ENCODE peak calls at places on chromosomes 2 and 18, in ten cellular contexts. One of them, this sample, is unnamed.

GRCh38 chr2:109402180-109402579 is 211.6 kb downstream of the SEPTIN10 start:
- DNase-seq in suprapubic skin: no peak
- DNase-seq in cardiac muscle cell: no peak
- DNase-seq in sigmoid colon: no peak
- DNase-seq in GM23338: no peak
- DNase-seq in A549: no peak
- DNase-seq in OCI-LY7: no peak
- DNase-seq in dorsolateral prefrontal cortex: no peak
- DNase-seq in IMR-90: no peak
- DNase-seq in breast epithelium: no peak
- DNase-seq in this sample: no peak

GRCh38 chr18:9403795-9404564 is 69.4 kb downstream of the TWSG1 start:
- DNase-seq in IMR-90: peak
- DNase-seq in suprapubic skin: no peak
- DNase-seq in cardiac muscle cell: peak
- DNase-seq in sigmoid colon: no peak
- DNase-seq in A549: no peak
- DNase-seq in GM23338: peak
- DNase-seq in OCI-LY7: no peak
- DNase-seq in breast epithelium: no peak
- DNase-seq in dorsolateral prefrontal cortex: no peak
- DNase-seq in this sample: no peak

GRCh38 chr2:40859617-40860016 is 407.7 kb upstream of the SLC8A1 start:
- DNase-seq in suprapubic skin: no peak
- DNase-seq in IMR-90: no peak
- DNase-seq in A549: no peak
- DNase-seq in cardiac muscle cell: no peak
- DNase-seq in breast epithelium: no peak
- DNase-seq in sigmoid colon: no peak
- DNase-seq in dorsolateral prefrontal cortex: no peak
- DNase-seq in GM23338: peak
- DNase-seq in OCI-LY7: no peak
- DNase-seq in this sample: no peak

GRCh38 chr2:39683022-39683699 is 17.4 kb downstream of the TMEM178A start:
- DNase-seq in suprapubic skin: no peak
- DNase-seq in cardiac muscle cell: no peak
- DNase-seq in dorsolateral prefrontal cortex: no peak
- DNase-seq in breast epithelium: no peak
- DNase-seq in GM23338: no peak
- DNase-seq in sigmoid colon: no peak
- DNase-seq in IMR-90: no peak
- DNase-seq in A549: no peak
- DNase-seq in OCI-LY7: no peak
- DNase-seq in this sample: no peak

GRCh38 chr18:35463050-35463449 is 34.7 kb downstream of the INO80C start:
- DNase-seq in GM23338: no peak
- DNase-seq in IMR-90: no peak
- DNase-seq in suprapubic skin: no peak
- DNase-seq in breast epithelium: no peak
- DNase-seq in dorsolateral prefrontal cortex: no peak
- DNase-seq in A549: no peak
- DNase-seq in OCI-LY7: no peak
- DNase-seq in sigmoid colon: no peak
- DNase-seq in cardiac muscle cell: no peak
- DNase-seq in this sample: no peak

GRCh38 chr2:141341444-141341843 is 789.4 kb downstream of the LRP1B start:
- DNase-seq in dorsolateral prefrontal cortex: no peak
- DNase-seq in suprapubic skin: no peak
- DNase-seq in A549: peak
- DNase-seq in GM23338: no peak
- DNase-seq in IMR-90: peak
- DNase-seq in OCI-LY7: no peak
- DNase-seq in cardiac muscle cell: no peak
- DNase-seq in breast epithelium: no peak
- DNase-seq in sigmoid colon: no peak
- DNase-seq in this sample: no peak

GRCh38 chr2:70558195-70558808 is 4.7 kb upstream of the TGFA start:
- DNase-seq in OCI-LY7: no peak
- DNase-seq in IMR-90: no peak
- DNase-seq in cardiac muscle cell: no peak
- DNase-seq in dorsolateral prefrontal cortex: no peak
- DNase-seq in suprapubic skin: no peak
- DNase-seq in A549: peak
- DNase-seq in sigmoid colon: no peak
- DNase-seq in breast epithelium: no peak
- DNase-seq in GM23338: no peak
- DNase-seq in this sample: no peak

GRCh38 chr2:141437521-141437920 is 693.3 kb downstream of the LRP1B start:
- DNase-seq in breast epithelium: no peak
- DNase-seq in dorsolateral prefrontal cortex: no peak
- DNase-seq in A549: no peak
- DNase-seq in cardiac muscle cell: no peak
- DNase-seq in OCI-LY7: no peak
- DNase-seq in IMR-90: no peak
- DNase-seq in GM23338: no peak
- DNase-seq in suprapubic skin: no peak
- DNase-seq in sigmoid colon: no peak
- DNase-seq in this sample: no peak

GRCh38 chr2:44550571-44550970 is 188.8 kb downstream of the CAMKMT start:
- DNase-seq in OCI-LY7: no peak
- DNase-seq in A549: no peak
- DNase-seq in sigmoid colon: no peak
- DNase-seq in GM23338: no peak
- DNase-seq in suprapubic skin: no peak
- DNase-seq in cardiac muscle cell: no peak
- DNase-seq in IMR-90: no peak
- DNase-seq in dorsolateral prefrontal cortex: no peak
- DNase-seq in breast epithelium: no peak
- DNase-seq in this sample: no peak

GRCh38 chr2:157559461-157559860 is 69.2 kb downstream of the ACVR1C start:
- DNase-seq in IMR-90: no peak
- DNase-seq in OCI-LY7: no peak
- DNase-seq in suprapubic skin: no peak
- DNase-seq in breast epithelium: no peak
- DNase-seq in GM23338: peak
- DNase-seq in sigmoid colon: no peak
- DNase-seq in cardiac muscle cell: no peak
- DNase-seq in A549: no peak
- DNase-seq in dorsolateral prefrontal cortex: no peak
- DNase-seq in this sample: no peak

GRCh38 chr2:157557770-157558169 is 70.9 kb downstream of the ACVR1C start:
- DNase-seq in dorsolateral prefrontal cortex: no peak
- DNase-seq in breast epithelium: no peak
- DNase-seq in OCI-LY7: no peak
- DNase-seq in cardiac muscle cell: no peak
- DNase-seq in sigmoid colon: no peak
- DNase-seq in suprapubic skin: no peak
- DNase-seq in IMR-90: no peak
- DNase-seq in A549: no peak
- DNase-seq in GM23338: no peak
- DNase-seq in this sample: no peak

GRCh38 chr2:157559890-157560289 is 68.8 kb downstream of the ACVR1C start:
- DNase-seq in OCI-LY7: no peak
- DNase-seq in GM23338: no peak
- DNase-seq in suprapubic skin: no peak
- DNase-seq in sigmoid colon: no peak
- DNase-seq in cardiac muscle cell: no peak
- DNase-seq in A549: no peak
- DNase-seq in IMR-90: no peak
- DNase-seq in dorsolateral prefrontal cortex: no peak
- DNase-seq in breast epithelium: no peak
- DNase-seq in this sample: no peak

DNA sequence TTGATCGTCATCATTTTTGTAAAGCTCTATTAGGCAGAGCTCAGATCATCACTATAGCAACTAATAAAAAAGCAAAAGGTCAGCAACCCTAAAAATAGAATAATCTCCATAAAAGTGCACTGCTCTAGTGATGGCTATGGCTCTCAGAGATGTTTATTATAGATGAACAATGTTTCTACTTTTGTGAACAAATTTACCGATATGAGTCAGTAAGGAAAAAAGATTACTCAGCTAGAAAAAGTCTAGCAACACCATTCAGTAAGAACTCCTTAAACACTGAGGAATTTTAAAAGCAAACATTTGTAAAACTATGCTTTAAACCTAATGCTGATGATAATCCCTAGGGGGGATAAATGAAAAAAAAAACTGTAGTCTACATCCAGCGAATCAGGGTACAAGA is 69.6 kb downstream of the ACVR1C start:
- DNase-seq in cardiac muscle cell: no peak
- DNase-seq in IMR-90: peak
- DNase-seq in suprapubic skin: no peak
- DNase-seq in sigmoid colon: no peak
- DNase-seq in GM23338: no peak
- DNase-seq in breast epithelium: no peak
- DNase-seq in A549: no peak
- DNase-seq in OCI-LY7: no peak
- DNase-seq in dorsolateral prefrontal cortex: no peak
- DNase-seq in this sample: no peak
- H3K27ac ChIP-seq in cardiac muscle cell: no peak
- H3K27ac ChIP-seq in IMR-90: no peak
- H3K27ac ChIP-seq in suprapubic skin: no peak
- H3K27ac ChIP-seq in sigmoid colon: no peak
- H3K27ac ChIP-seq in GM23338: no peak
- H3K27ac ChIP-seq in breast epithelium: no peak
- H3K27ac ChIP-seq in A549: no peak
- H3K27ac ChIP-seq in OCI-LY7: no peak
- H3K27ac ChIP-seq in dorsolateral prefrontal cortex: no peak
- H3K27ac ChIP-seq in this sample: no peak

DNA sequence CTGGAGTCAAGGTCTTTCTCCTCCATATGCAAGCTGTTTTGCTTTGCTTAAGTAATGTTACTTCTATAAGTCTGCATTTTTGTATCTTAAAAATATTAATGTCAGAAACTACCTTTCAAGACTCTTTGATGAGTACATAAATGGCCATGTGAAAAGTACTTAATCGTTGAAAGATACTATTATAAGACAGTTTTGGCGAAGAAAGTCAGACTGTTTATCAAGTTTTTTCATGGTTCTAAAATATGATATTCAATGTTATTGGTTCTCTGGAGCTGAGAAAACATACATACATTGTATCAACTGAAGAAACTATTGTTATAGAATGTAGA is 25.1 kb downstream of the FBXO48 start:
- DNase-seq in GM23338: no peak
- DNase-seq in OCI-LY7: no peak
- DNase-seq in sigmoid colon: no peak
- DNase-seq in breast epithelium: no peak
- DNase-seq in suprapubic skin: no peak
- DNase-seq in IMR-90: no peak
- DNase-seq in A549: no peak
- DNase-seq in cardiac muscle cell: no peak
- DNase-seq in dorsolateral prefrontal cortex: no peak
- DNase-seq in this sample: no peak
- TF ChIP-seq CTCF in GM23338: no peak
- TF ChIP-seq CTCF in OCI-LY7: peak
- TF ChIP-seq CTCF in sigmoid colon: no peak
- TF ChIP-seq CTCF in breast epithelium: no peak
- TF ChIP-seq CTCF in suprapubic skin: no peak
- TF ChIP-seq CTCF in IMR-90: no peak
- TF ChIP-seq CTCF in A549: no peak
- TF ChIP-seq CTCF in cardiac muscle cell: no peak
- TF ChIP-seq CTCF in dorsolateral prefrontal cortex: no peak
- TF ChIP-seq CTCF in this sample: no peak

DNA sequence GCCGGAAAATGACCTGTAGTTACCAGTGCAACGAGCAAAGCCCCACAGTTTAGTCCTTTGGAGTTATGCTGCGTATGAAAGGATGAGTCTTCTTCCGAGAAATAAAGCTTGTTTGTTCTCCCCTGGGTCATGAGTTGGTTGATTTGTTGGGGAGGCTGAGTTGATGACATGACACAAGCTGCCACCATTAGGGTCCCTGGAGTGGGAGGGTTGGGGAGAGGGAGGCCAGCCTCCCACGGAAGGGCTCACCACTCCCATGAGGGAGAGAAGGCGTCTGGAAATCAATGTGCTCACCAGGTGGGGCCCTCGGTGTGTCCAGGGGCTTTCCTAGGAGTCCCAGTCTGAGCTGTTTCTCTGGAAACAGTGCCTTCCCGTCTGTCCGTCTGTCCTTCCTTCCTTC is 7.4 kb upstream of the DGKD start:
- DNase-seq in GM23338: no peak
- DNase-seq in breast epithelium: no peak
- DNase-seq in OCI-LY7: no peak
- DNase-seq in cardiac muscle cell: no peak
- DNase-seq in sigmoid colon: no peak
- DNase-seq in IMR-90: no peak
- DNase-seq in dorsolateral prefrontal cortex: no peak
- DNase-seq in suprapubic skin: no peak
- DNase-seq in A549: no peak
- DNase-seq in this sample: no peak
- H3K27ac ChIP-seq in GM23338: no peak
- H3K27ac ChIP-seq in breast epithelium: no peak
- H3K27ac ChIP-seq in OCI-LY7: no peak
- H3K27ac ChIP-seq in cardiac muscle cell: no peak
- H3K27ac ChIP-seq in sigmoid colon: no peak
- H3K27ac ChIP-seq in IMR-90: no peak
- H3K27ac ChIP-seq in dorsolateral prefrontal cortex: peak
- H3K27ac ChIP-seq in suprapubic skin: no peak
- H3K27ac ChIP-seq in A549: peak
- H3K27ac ChIP-seq in this sample: no peak

DNA sequence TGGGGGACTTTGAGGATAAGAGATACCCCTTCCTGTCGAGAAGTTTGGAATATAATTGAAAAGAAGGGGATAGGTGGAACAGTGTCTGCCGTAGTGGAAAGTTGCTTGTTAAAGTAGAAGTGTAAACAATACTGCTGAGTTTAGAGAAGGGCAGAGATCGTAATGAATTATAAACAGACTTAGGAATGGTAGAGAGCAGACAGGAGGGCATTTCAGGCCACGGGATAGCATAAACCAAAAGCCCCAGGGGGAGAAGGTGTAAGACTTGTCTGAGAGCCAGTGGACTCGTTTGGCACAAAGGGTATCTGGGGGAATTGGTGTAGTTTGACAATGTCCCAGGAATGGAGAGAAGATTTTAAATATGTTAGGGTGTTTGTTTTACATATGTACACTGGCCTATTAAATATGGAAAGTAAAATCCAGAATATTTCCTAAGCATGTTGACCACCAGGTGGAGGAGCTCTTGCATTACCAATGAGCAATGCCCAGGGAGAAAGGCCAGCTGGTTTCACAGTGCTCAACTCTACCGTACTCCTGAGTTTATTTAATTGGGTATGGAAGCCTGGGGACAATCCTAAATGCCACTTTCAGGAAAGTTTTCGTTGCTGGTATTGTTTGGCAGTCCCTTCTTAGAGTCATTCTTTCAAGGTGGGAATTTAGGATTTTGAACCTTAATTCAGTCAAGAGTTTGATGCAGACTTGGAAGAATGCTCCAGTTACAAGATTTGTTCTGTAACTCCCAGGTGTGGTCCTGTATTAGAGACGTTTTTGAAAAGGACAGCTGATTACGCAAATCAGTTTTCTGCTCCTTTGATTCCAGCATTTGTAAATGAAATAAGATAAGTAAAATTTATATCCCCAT is 7.5 kb downstream of the COPS8 start:
- DNase-seq in dorsolateral prefrontal cortex: no peak
- DNase-seq in cardiac muscle cell: peak
- DNase-seq in IMR-90: peak
- DNase-seq in breast epithelium: no peak
- DNase-seq in A549: peak
- DNase-seq in sigmoid colon: peak
- DNase-seq in suprapubic skin: no peak
- DNase-seq in GM23338: peak
- DNase-seq in OCI-LY7: peak
- DNase-seq in this sample: no peak
- TF ChIP-seq CTCF in dorsolateral prefrontal cortex: peak
- TF ChIP-seq CTCF in cardiac muscle cell: peak
- TF ChIP-seq CTCF in IMR-90: peak
- TF ChIP-seq CTCF in breast epithelium: peak
- TF ChIP-seq CTCF in A549: peak
- TF ChIP-seq CTCF in sigmoid colon: peak
- TF ChIP-seq CTCF in suprapubic skin: peak
- TF ChIP-seq CTCF in GM23338: peak
- TF ChIP-seq CTCF in OCI-LY7: peak
- TF ChIP-seq CTCF in this sample: peak

GRCh38 chr2:183149489-183149888 is 25.2 kb downstream of the NUP35 start:
- DNase-seq in dorsolateral prefrontal cortex: no peak
- DNase-seq in suprapubic skin: no peak
- DNase-seq in cardiac muscle cell: no peak
- DNase-seq in sigmoid colon: no peak
- DNase-seq in IMR-90: peak
- DNase-seq in GM23338: peak
- DNase-seq in OCI-LY7: no peak
- DNase-seq in A549: no peak
- DNase-seq in breast epithelium: no peak
- DNase-seq in this sample: no peak
- H3K27ac ChIP-seq in dorsolateral prefrontal cortex: no peak
- H3K27ac ChIP-seq in suprapubic skin: no peak
- H3K27ac ChIP-seq in cardiac muscle cell: no peak
- H3K27ac ChIP-seq in sigmoid colon: no peak
- H3K27ac ChIP-seq in IMR-90: no peak
- H3K27ac ChIP-seq in GM23338: peak
- H3K27ac ChIP-seq in OCI-LY7: no peak
- H3K27ac ChIP-seq in A549: no peak
- H3K27ac ChIP-seq in breast epithelium: no peak
- H3K27ac ChIP-seq in this sample: no peak

This sample was measured in upper lobe of right lung.